ENCODE peak calls at places on chromosomes 1 and 21, in four cellular contexts. N is hepatocyte, V is mammary epithelial cell, K is fibroblast of pulmonary artery. Y is an unnamed sample.

GRCh38 chr1:202084791-202085681 is 37.7 kb upstream of the GPR37L1 start:
- DNase-seq in N (peak), V (peak), K (no peak), Y (peak)

GRCh38 chr1:203968728-203969127 is 104.2 kb upstream of the SOX13 start:
- DNase-seq in N (no peak), V (no peak), K (peak), Y (no peak)

GRCh38 chr21:45209685-45210284 is 77.9 kb downstream of the POFUT2 start:
- DNase-seq in N (no peak), V (no peak), K (no peak), Y (no peak)

GRCh38 chr1:51733793-51734522 is 117.1 kb downstream of the OSBPL9 start:
- DNase-seq in N (no peak), V (no peak), K (no peak), Y (no peak)

GRCh38 chr1:162276493-162276892 is 100.2 kb downstream of the SPATA46 start:
- DNase-seq in N (peak), V (peak), K (peak), Y (peak)

GRCh38 chr21:14989359-14989758 is 75.4 kb downstream of the NRIP1 start:
- DNase-seq in N (no peak), V (no peak), K (peak), Y (no peak)

GRCh38 chr1:71463144-71463543 is 382.3 kb upstream of the ZRANB2 start:
- DNase-seq in N (no peak), V (no peak), K (peak), Y (no peak)

GRCh38 chr1:206725053-206725963 is 40.6 kb downstream of the MAPKAPK2 start:
- DNase-seq in N (peak), V (no peak), K (peak), Y (peak)

GRCh38 chr1:3548156-3548893 is 63.0 kb downstream of the MEGF6 start:
- DNase-seq in N (no peak), V (no peak), K (peak), Y (no peak)

GRCh38 chr1:89081005-89081404 is 16.0 kb upstream of the GBP1 start:
- DNase-seq in N (no peak), V (no peak), K (no peak), Y (no peak)

GRCh38 chr1:210373878-210374599 is 45.3 kb downstream of the HHAT start:
- DNase-seq in N (peak), V (peak), K (peak), Y (peak)

GRCh38 chr1:60679976-60680375 is 402.4 kb upstream of the NFIA start:
- DNase-seq in N (no peak), V (no peak), K (no peak), Y (no peak)

GRCh38 chr1:40477680-40478057 is 579 bp downstream of the ZFP69 start:
- DNase-seq in N (peak), V (peak), K (peak), Y (peak)

GRCh38 chr1:63442141-63442475 is 74.7 kb downstream of the ALG6 start:
- DNase-seq in N (no peak), V (no peak), K (peak), Y (no peak)

GRCh38 chr1:34928066-34928864 is 1.2 kb downstream of the DLGAP3 start:
- DNase-seq in N (no peak), V (no peak), K (no peak), Y (no peak)

GRCh38 chr1:17010601-17011438 is 908 bp downstream of the ATP13A2 start:
- DNase-seq in N (no peak), V (peak), K (peak), Y (peak)

GRCh38 chr21:15667824-15668223 is 62.0 kb upstream of the USP25 start:
- DNase-seq in N (no peak), V (no peak), K (no peak), Y (no peak)

GRCh38 chr21:45835301-45836267 is 146.0 kb upstream of the COL6A1 start:
- DNase-seq in N (no peak), V (no peak), K (no peak), Y (no peak)

GRCh38 chr1:61318319-61319125 is 236.2 kb downstream of the NFIA start:
- DNase-seq in N (peak), V (peak), K (peak), Y (no peak)

GRCh38 chr1:77412794-77413530 is 131.1 kb downstream of the AK5 start:
- DNase-seq in N (no peak), V (no peak), K (no peak), Y (no peak)

GRCh38 chr1:228410015-228410414 is 3.4 kb upstream of the TRIM11 start:
- DNase-seq in N (no peak), V (no peak), K (peak), Y (no peak)

GRCh38 chr1:48870596-48870995 is 93.9 kb upstream of the BEND5 start:
- DNase-seq in N (peak), V (no peak), K (peak), Y (peak)

GRCh38 chr1:101262601-101263348 is 26.0 kb downstream of the S1PR1 start:
- DNase-seq in N (peak), V (no peak), K (no peak), Y (no peak)

GRCh38 chr21:36004441-36004840 is 55.9 kb downstream of the SETD4 start:
- DNase-seq in N (no peak), V (no peak), K (no peak), Y (no peak)

GRCh38 chr21:33898546-33898945 is 17.1 kb downstream of the ATP5PO start:
- DNase-seq in N (no peak), V (no peak), K (no peak), Y (no peak)

GRCh38 chr1:224884428-224884827 is 45.0 kb upstream of the DNAH14 start:
- DNase-seq in N (peak), V (no peak), K (peak), Y (no peak)

GRCh38 chr1:157455318-157455717 is 97.0 kb downstream of the FCRL5 start:
- DNase-seq in N (no peak), V (no peak), K (no peak), Y (no peak)

GRCh38 chr21:7917729-7918128 is 2603.7 kb upstream of the TPTE start:
- DNase-seq in N (peak), V (peak), K (no peak), Y (no peak)

GRCh38 chr1:235648954-235649721 is 446 bp downstream of the GNG4 start:
- DNase-seq in N (peak), V (peak), K (peak), Y (peak)

GRCh38 chr1:234955107-234955731 is 173.4 kb downstream of the TOMM20 start:
- DNase-seq in N (peak), V (no peak), K (peak), Y (no peak)

GRCh38 chr1:27528701-27529637 is 39.0 kb upstream of the WASF2 start:
- DNase-seq in N (peak), V (peak), K (peak), Y (no peak)

GRCh38 chr21:33682992-33683627 is 40.8 kb downstream of the ITSN1 start:
- DNase-seq in N (peak), V (peak), K (peak), Y (peak)

GRCh38 chr1:187836557-187836956 is 1007.8 kb downstream of the PLA2G4A start:
- DNase-seq in N (no peak), V (no peak), K (no peak), Y (no peak)

GRCh38 chr1:111346089-111346885 is 55.6 kb downstream of the CHIA start:
- DNase-seq in N (peak), V (peak), K (peak), Y (peak)
- TF ChIP-seq CTCF in N (no peak), V (no peak), K (no peak), Y (no peak)

GRCh38 chr21:40846566-40847411 is at the start of gene DSCAM:
- DNase-seq in N (peak), V (peak), K (no peak), Y (no peak)
- TF ChIP-seq CTCF in N (no peak), V (no peak), K (no peak), Y (no peak)

GRCh38 chr1:117523111-117523510 is 82.7 kb upstream of the TENT5C start:
- DNase-seq in N (no peak), V (no peak), K (no peak), Y (no peak)

GRCh38 chr1:117527111-117527510 is 78.7 kb upstream of the TENT5C start:
- DNase-seq in N (no peak), V (no peak), K (no peak), Y (no peak)

GRCh38 chr1:117531222-117531621 is 74.6 kb upstream of the TENT5C start:
- DNase-seq in N (no peak), V (no peak), K (no peak), Y (no peak)

GRCh38 chr1:117529683-117530082 is 76.2 kb upstream of the TENT5C start:
- DNase-seq in N (no peak), V (no peak), K (no peak), Y (no peak)

GRCh38 chr1:117527566-117528102 is 78.2 kb upstream of the TENT5C start:
- DNase-seq in N (no peak), V (no peak), K (peak), Y (no peak)
- TF ChIP-seq CTCF in N (no peak), V (no peak), K (no peak), Y (no peak)

GRCh38 chr1:15299811-15300210 is 52.8 kb downstream of the FHAD1 start:
- DNase-seq in N (no peak), V (no peak), K (no peak), Y (no peak)
- TF ChIP-seq CTCF in N (no peak), V (no peak), K (no peak), Y (no peak)

DNA sequence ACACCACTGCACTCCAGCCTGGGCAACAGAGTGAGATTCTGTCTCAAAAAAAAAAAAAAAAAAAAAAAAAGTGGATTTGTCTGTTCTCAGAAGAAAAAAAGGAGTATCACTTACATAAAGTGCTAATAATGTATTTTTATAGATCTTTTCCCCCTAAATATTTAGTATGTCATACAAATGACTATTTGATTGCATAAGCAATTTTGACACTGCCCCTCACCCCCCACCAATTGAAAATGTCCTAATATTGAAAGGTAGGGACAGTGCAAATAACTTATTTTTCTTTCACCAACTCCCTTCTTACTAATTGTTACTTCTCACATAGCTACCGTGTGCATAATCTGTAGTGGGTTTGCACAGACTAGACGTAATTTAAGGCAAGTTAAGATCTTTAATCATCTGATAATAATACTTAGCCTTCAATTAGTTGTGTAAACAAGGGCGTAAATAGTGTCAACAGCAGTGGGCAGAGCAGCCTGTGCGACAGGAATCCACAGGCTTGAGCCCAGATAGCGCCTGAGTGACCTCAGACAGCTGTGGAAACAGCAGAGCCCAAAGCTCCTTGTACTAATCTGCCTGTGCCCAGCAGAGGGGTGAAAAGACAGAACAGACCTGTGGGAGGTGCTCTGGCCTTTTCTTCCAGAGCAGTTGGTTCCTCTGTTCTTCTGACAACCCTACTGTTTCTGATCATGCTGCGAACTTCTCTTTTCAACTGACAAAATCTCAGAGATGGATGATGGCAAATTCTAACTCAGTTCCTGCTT is 4.5 kb upstream of the IER5 start:
- DNase-seq in N (peak), V (no peak), K (peak), Y (peak)
- TF ChIP-seq CTCF in N (peak), V (peak), K (peak), Y (peak)